ENCODE peak calls at places on chromosomes 2 and 18, in six cellular contexts. One of them, this sample, is unnamed.

GRCh38 chr2:38534746-38535403 is 67.9 kb downstream of the HNRNPLL start:
- DNase-seq in A673: no peak
- DNase-seq in astrocyte: no peak
- DNase-seq in neural progenitor cell: no peak
- DNase-seq in HepG2: no peak
- DNase-seq in PC-3: no peak
- DNase-seq in this sample: no peak

GRCh38 chr2:102024410-102024809 is 32.6 kb downstream of the IL1R2 start:
- DNase-seq in A673: no peak
- DNase-seq in astrocyte: no peak
- DNase-seq in neural progenitor cell: no peak
- DNase-seq in HepG2: no peak
- DNase-seq in PC-3: no peak
- DNase-seq in this sample: no peak

GRCh38 chr2:238525990-238526389 is 99.3 kb downstream of the ASB1 start:
- DNase-seq in A673: peak
- DNase-seq in astrocyte: no peak
- DNase-seq in neural progenitor cell: peak
- DNase-seq in HepG2: no peak
- DNase-seq in PC-3: no peak
- DNase-seq in this sample: no peak

GRCh38 chr2:238285653-238286082 is 2.7 kb downstream of the PER2 start:
- DNase-seq in A673: no peak
- DNase-seq in astrocyte: peak
- DNase-seq in neural progenitor cell: peak
- DNase-seq in HepG2: peak
- DNase-seq in PC-3: peak
- DNase-seq in this sample: no peak

GRCh38 chr2:133721155-133721554 is 152.9 kb upstream of the NCKAP5 start:
- DNase-seq in A673: no peak
- DNase-seq in astrocyte: no peak
- DNase-seq in neural progenitor cell: no peak
- DNase-seq in HepG2: no peak
- DNase-seq in PC-3: no peak
- DNase-seq in this sample: no peak

GRCh38 chr18:7221424-7222155 is 9.3 kb upstream of the LRRC30 start:
- DNase-seq in A673: peak
- DNase-seq in astrocyte: peak
- DNase-seq in neural progenitor cell: peak
- DNase-seq in HepG2: peak
- DNase-seq in PC-3: peak
- DNase-seq in this sample: no peak

GRCh38 chr2:119158563-119159347 is at the start of gene C1QL2:
- DNase-seq in A673: peak
- DNase-seq in astrocyte: no peak
- DNase-seq in neural progenitor cell: peak
- DNase-seq in HepG2: no peak
- DNase-seq in PC-3: no peak
- DNase-seq in this sample: no peak

GRCh38 chr2:147327636-147328035 is 517.2 kb upstream of the ACVR2A start:
- DNase-seq in A673: no peak
- DNase-seq in astrocyte: no peak
- DNase-seq in neural progenitor cell: no peak
- DNase-seq in HepG2: no peak
- DNase-seq in PC-3: no peak
- DNase-seq in this sample: no peak

GRCh38 chr18:30487962-30488361 is 554.6 kb downstream of the DSC3 start:
- DNase-seq in A673: peak
- DNase-seq in astrocyte: peak
- DNase-seq in neural progenitor cell: no peak
- DNase-seq in HepG2: no peak
- DNase-seq in PC-3: peak
- DNase-seq in this sample: no peak

GRCh38 chr2:15732341-15733077 is 140.8 kb downstream of the DDX1 start:
- DNase-seq in A673: no peak
- DNase-seq in astrocyte: no peak
- DNase-seq in neural progenitor cell: no peak
- DNase-seq in HepG2: no peak
- DNase-seq in PC-3: no peak
- DNase-seq in this sample: no peak

GRCh38 chr2:241309684-241310117 is 5.8 kb downstream of the HDLBP start:
- DNase-seq in A673: no peak
- DNase-seq in astrocyte: peak
- DNase-seq in neural progenitor cell: no peak
- DNase-seq in HepG2: no peak
- DNase-seq in PC-3: no peak
- DNase-seq in this sample: no peak

GRCh38 chr2:147829106-147829505 is 15.7 kb upstream of the ACVR2A start:
- DNase-seq in A673: peak
- DNase-seq in astrocyte: peak
- DNase-seq in neural progenitor cell: no peak
- DNase-seq in HepG2: no peak
- DNase-seq in PC-3: peak
- DNase-seq in this sample: peak

GRCh38 chr2:168700615-168701245 is 101.7 kb upstream of the NOSTRIN start:
- DNase-seq in A673: no peak
- DNase-seq in astrocyte: peak
- DNase-seq in neural progenitor cell: no peak
- DNase-seq in HepG2: no peak
- DNase-seq in PC-3: no peak
- DNase-seq in this sample: no peak

DNA sequence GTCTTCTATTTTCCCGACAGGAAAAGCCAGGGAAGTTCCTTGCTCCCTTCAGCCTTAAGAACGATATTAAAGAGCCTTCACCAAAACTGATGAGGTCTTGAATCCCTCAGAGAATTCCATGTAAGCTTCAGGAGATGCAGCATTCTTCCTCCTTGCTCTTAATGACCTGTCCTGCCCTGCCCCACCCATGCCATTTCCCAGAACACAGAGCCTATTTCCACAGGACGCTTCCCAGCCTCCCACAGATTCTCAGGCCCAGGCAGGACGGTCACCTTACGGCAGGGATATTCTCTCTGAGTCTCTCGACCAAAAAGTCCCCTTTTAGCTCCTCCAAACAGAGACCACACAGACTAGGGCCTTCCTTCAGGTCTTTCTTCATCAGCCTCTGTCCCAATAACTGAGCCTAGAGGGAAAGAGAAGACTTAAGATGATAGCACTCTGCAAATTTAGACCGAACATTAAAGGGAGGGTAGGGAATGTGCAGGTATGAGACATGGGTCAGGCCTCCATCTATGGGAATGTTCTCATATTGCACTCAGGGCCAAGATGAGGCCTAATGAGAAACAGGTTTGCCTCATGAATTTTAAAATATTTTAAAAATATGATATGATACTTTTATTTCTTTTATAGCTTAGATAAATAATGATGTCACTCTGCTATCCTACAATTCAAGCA is 62.1 kb downstream of the COBLL1 start:
- DNase-seq in A673: no peak
- DNase-seq in astrocyte: no peak
- DNase-seq in neural progenitor cell: no peak
- DNase-seq in HepG2: no peak
- DNase-seq in PC-3: no peak
- DNase-seq in this sample: no peak
- H3K27ac ChIP-seq in A673: no peak
- H3K27ac ChIP-seq in astrocyte: no peak
- H3K27ac ChIP-seq in neural progenitor cell: no peak
- H3K27ac ChIP-seq in HepG2: no peak
- H3K27ac ChIP-seq in PC-3: no peak
- H3K27ac ChIP-seq in this sample: no peak

GRCh38 chr2:143161982-143162837 is 33.0 kb downstream of the ARHGAP15 start:
- DNase-seq in A673: peak
- DNase-seq in astrocyte: peak
- DNase-seq in neural progenitor cell: peak
- DNase-seq in HepG2: peak
- DNase-seq in PC-3: peak
- DNase-seq in this sample: peak

GRCh38 chr2:143158500-143159262 is 29.5 kb downstream of the ARHGAP15 start:
- DNase-seq in A673: peak
- DNase-seq in astrocyte: no peak
- DNase-seq in neural progenitor cell: no peak
- DNase-seq in HepG2: no peak
- DNase-seq in PC-3: no peak
- DNase-seq in this sample: peak

GRCh38 chr2:143162997-143163396 is 33.8 kb downstream of the ARHGAP15 start:
- DNase-seq in A673: no peak
- DNase-seq in astrocyte: no peak
- DNase-seq in neural progenitor cell: no peak
- DNase-seq in HepG2: no peak
- DNase-seq in PC-3: no peak
- DNase-seq in this sample: no peak

GRCh38 chr2:143163499-143163898 is 34.3 kb downstream of the ARHGAP15 start:
- DNase-seq in A673: no peak
- DNase-seq in astrocyte: no peak
- DNase-seq in neural progenitor cell: no peak
- DNase-seq in HepG2: no peak
- DNase-seq in PC-3: no peak
- DNase-seq in this sample: no peak

GRCh38 chr2:143160732-143161707 is 31.8 kb downstream of the ARHGAP15 start:
- DNase-seq in A673: no peak
- DNase-seq in astrocyte: no peak
- DNase-seq in neural progenitor cell: peak
- DNase-seq in HepG2: no peak
- DNase-seq in PC-3: no peak
- DNase-seq in this sample: no peak
- TF ChIP-seq EZH2 in A673: no peak
- TF ChIP-seq EZH2 in astrocyte: no peak
- TF ChIP-seq EZH2 in neural progenitor cell: no peak
- TF ChIP-seq EZH2 in HepG2: no peak
- TF ChIP-seq EZH2 in PC-3: no peak
- TF ChIP-seq EZH2 in this sample: no peak

GRCh38 chr2:222423632-222424280 is 587 bp upstream of the SGPP2 start:
- DNase-seq in A673: no peak
- DNase-seq in astrocyte: no peak
- DNase-seq in neural progenitor cell: no peak
- DNase-seq in HepG2: no peak
- DNase-seq in PC-3: no peak
- DNase-seq in this sample: no peak
- H3K4me3 ChIP-seq in A673: peak
- H3K4me3 ChIP-seq in astrocyte: no peak
- H3K4me3 ChIP-seq in neural progenitor cell: peak
- H3K4me3 ChIP-seq in HepG2: no peak
- H3K4me3 ChIP-seq in PC-3: no peak
- H3K4me3 ChIP-seq in this sample: no peak

GRCh38 chr2:80059381-80059907 is 245.1 kb downstream of the LRRTM1 start:
- DNase-seq in A673: no peak
- DNase-seq in astrocyte: no peak
- DNase-seq in neural progenitor cell: no peak
- DNase-seq in HepG2: no peak
- DNase-seq in PC-3: no peak
- DNase-seq in this sample: no peak

GRCh38 chr2:80062298-80062697 is 242.3 kb downstream of the LRRTM1 start:
- DNase-seq in A673: no peak
- DNase-seq in astrocyte: no peak
- DNase-seq in neural progenitor cell: no peak
- DNase-seq in HepG2: no peak
- DNase-seq in PC-3: no peak
- DNase-seq in this sample: no peak

GRCh38 chr2:80058562-80058961 is 246.0 kb downstream of the LRRTM1 start:
- DNase-seq in A673: peak
- DNase-seq in astrocyte: no peak
- DNase-seq in neural progenitor cell: peak
- DNase-seq in HepG2: no peak
- DNase-seq in PC-3: no peak
- DNase-seq in this sample: peak

DNA sequence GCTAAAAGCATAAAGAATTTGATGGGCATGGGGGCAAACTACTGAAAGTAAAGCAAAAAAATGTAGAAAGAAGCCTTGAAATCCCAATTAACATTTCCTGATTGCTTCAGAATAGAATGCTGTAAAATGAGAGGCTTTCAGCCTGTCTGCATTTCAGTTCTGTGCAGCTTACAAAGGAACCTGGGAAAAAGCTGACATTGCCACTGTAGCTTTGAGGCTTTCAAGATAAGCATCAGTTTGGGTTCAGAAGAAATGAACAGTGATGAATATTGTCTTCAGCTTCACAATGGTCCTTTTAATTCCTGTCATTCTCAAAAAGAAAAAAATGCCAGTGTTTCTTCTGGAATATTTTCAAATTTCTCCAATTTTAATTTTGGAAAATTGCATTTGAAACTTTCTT is 242.7 kb downstream of the LRRTM1 start:
- DNase-seq in A673: peak
- DNase-seq in astrocyte: no peak
- DNase-seq in neural progenitor cell: no peak
- DNase-seq in HepG2: no peak
- DNase-seq in PC-3: no peak
- DNase-seq in this sample: no peak
- H3K27ac ChIP-seq in A673: no peak
- H3K27ac ChIP-seq in astrocyte: no peak
- H3K27ac ChIP-seq in neural progenitor cell: no peak
- H3K27ac ChIP-seq in HepG2: no peak
- H3K27ac ChIP-seq in PC-3: no peak
- H3K27ac ChIP-seq in this sample: no peak

GRCh38 chr2:44952143-44952805 is 10.8 kb downstream of the SIX3 start:
- DNase-seq in A673: peak
- DNase-seq in astrocyte: no peak
- DNase-seq in neural progenitor cell: peak
- DNase-seq in HepG2: peak
- DNase-seq in PC-3: peak
- DNase-seq in this sample: no peak

GRCh38 chr2:44951124-44951523 is 9.6 kb downstream of the SIX3 start:
- DNase-seq in A673: no peak
- DNase-seq in astrocyte: no peak
- DNase-seq in neural progenitor cell: no peak
- DNase-seq in HepG2: no peak
- DNase-seq in PC-3: no peak
- DNase-seq in this sample: no peak

GRCh38 chr2:44952806-44953685 is 11.5 kb downstream of the SIX3 start:
- DNase-seq in A673: no peak
- DNase-seq in astrocyte: no peak
- DNase-seq in neural progenitor cell: peak
- DNase-seq in HepG2: no peak
- DNase-seq in PC-3: no peak
- DNase-seq in this sample: no peak

GRCh38 chr2:44950646-44951045 is 9.1 kb downstream of the SIX3 start:
- DNase-seq in A673: no peak
- DNase-seq in astrocyte: no peak
- DNase-seq in neural progenitor cell: no peak
- DNase-seq in HepG2: no peak
- DNase-seq in PC-3: no peak
- DNase-seq in this sample: no peak

DNA sequence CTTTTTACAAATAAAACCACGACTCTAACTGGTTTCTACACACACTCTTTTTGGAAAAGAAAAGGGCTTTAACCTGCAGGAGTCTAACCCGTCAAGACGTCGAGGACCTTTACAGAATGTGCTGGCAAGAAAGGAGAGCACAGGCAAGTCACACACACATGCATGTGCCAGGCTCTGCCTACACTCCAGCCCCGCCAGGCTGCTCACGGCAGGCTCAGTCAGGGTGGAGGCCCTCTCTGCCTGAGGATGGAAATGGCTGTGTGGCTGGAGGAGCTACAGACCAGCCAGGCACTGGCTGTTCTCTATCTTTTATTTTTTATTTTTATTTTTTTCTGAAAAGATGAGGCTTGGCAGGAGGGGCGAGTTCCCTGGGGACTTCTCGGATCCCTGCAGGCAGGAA is 10.2 kb downstream of the SIX3 start:
- DNase-seq in A673: no peak
- DNase-seq in astrocyte: no peak
- DNase-seq in neural progenitor cell: peak
- DNase-seq in HepG2: no peak
- DNase-seq in PC-3: no peak
- DNase-seq in this sample: no peak
- TF ChIP-seq EZH2 in A673: no peak
- TF ChIP-seq EZH2 in astrocyte: no peak
- TF ChIP-seq EZH2 in neural progenitor cell: no peak
- TF ChIP-seq EZH2 in HepG2: no peak
- TF ChIP-seq EZH2 in PC-3: no peak
- TF ChIP-seq EZH2 in this sample: no peak

GRCh38 chr18:63936156-63936931 is 12.8 kb upstream of the HMSD start:
- DNase-seq in A673: peak
- DNase-seq in astrocyte: peak
- DNase-seq in neural progenitor cell: peak
- DNase-seq in HepG2: peak
- DNase-seq in PC-3: peak
- DNase-seq in this sample: no peak
- H3K4me3 ChIP-seq in A673: peak
- H3K4me3 ChIP-seq in astrocyte: peak
- H3K4me3 ChIP-seq in neural progenitor cell: peak
- H3K4me3 ChIP-seq in HepG2: no peak
- H3K4me3 ChIP-seq in PC-3: peak
- H3K4me3 ChIP-seq in this sample: peak